ENCODE peak calls at places on chromosomes 13 and 19, in seven cellular contexts. L is right cardiac atrium; E is GM04504; R is ELR; T is left ventricle myocardium superior; H is bronchial epithelial cell; J is activated CD4-positive, alpha-beta memory T cell treated with anti-CD3 and anti-CD28 coated beads, Interleukin-2, amount 10 ng/mL, durations not matched to agents 7 days and 5 days. P is an unnamed sample.

GRCh38 chr19:409006-409514 is at the start of gene C2CD4C:
- DNase-seq in L (no peak), E (no peak), R (peak; percentile 29), T (peak; percentile 57), H (no peak), J (no peak), P (no peak)

GRCh38 chr19:57769345-57770131 is at the start of gene ZNF586:
- DNase-seq in L (peak; percentile 94), E (peak; percentile 81), R (peak; percentile 97), T (peak; percentile 93), H (peak; percentile 88), J (peak; percentile 90), P (peak; percentile 78)

GRCh38 chr19:41995959-41996797 is 2.1 kb upstream of the ATP1A3 start:
- DNase-seq in L (no peak), E (no peak), R (peak; percentile 30), T (peak; percentile 10), H (no peak), J (no peak), P (no peak)

GRCh38 chr19:39679056-39679790 is 23.5 kb downstream of the LGALS16 start:
- DNase-seq in L (no peak), E (no peak), R (no peak), T (no peak), H (no peak), J (peak; percentile 53), P (no peak)

GRCh38 chr19:29576761-29577661 is 29.1 kb upstream of the POP4 start:
- DNase-seq in L (no peak), E (no peak), R (peak; percentile 81), T (no peak), H (peak; percentile 14), J (no peak), P (no peak)

GRCh38 chr19:44113784-44114390 is 688 bp downstream of the ZNF225 start:
- DNase-seq in L (no peak), E (no peak), R (peak; percentile 20), T (peak; percentile 24), H (peak; percentile 1), J (no peak), P (no peak)

GRCh38 chr13:94217370-94217769 is 262.1 kb downstream of the DCT start:
- DNase-seq in L (no peak), E (no peak), R (peak; percentile 60), T (no peak), H (no peak), J (no peak), P (no peak)

GRCh38 chr19:38233740-38234251 is 9.8 kb upstream of the DPF1 start:
- DNase-seq in L (peak; percentile 92), E (no peak), R (peak; percentile 79), T (peak; percentile 90), H (peak; percentile 47), J (peak; percentile 84), P (peak; percentile 24)

GRCh38 chr13:109764474-109765292 is 21.7 kb downstream of the IRS2 start:
- DNase-seq in L (peak; percentile 52), E (no peak), R (peak; percentile 38), T (no peak), H (peak; percentile 63), J (peak; percentile 24), P (peak; percentile 53)

GRCh38 chr13:39575641-39576238 is 27.3 kb downstream of the LHFPL6 start:
- DNase-seq in L (no peak), E (no peak), R (no peak), T (peak; percentile 24), H (no peak), J (no peak), P (no peak)

GRCh38 chr13:42055500-42056085 is 7.1 kb downstream of the DGKH start:
- DNase-seq in L (no peak), E (no peak), R (no peak), T (no peak), H (no peak), J (no peak), P (no peak)

GRCh38 chr19:12788682-12789097 is 2.6 kb upstream of the JUNB start:
- DNase-seq in L (peak; percentile 94), E (peak; percentile 54), R (peak; percentile 74), T (peak; percentile 93), H (peak; percentile 67), J (peak; percentile 52), P (no peak)

GRCh38 chr19:342801-343421 is 1.7 kb downstream of the MIER2 start:
- DNase-seq in L (peak; percentile 73), E (peak; percentile 60), R (peak; percentile 95), T (peak; percentile 62), H (peak; percentile 75), J (no peak), P (no peak)

GRCh38 chr19:1263198-1263597 is 5.9 kb upstream of the CIRBP start:
- DNase-seq in L (no peak), E (no peak), R (no peak), T (no peak), H (no peak), J (no peak), P (no peak)

GRCh38 chr19:6501740-6502648 is at the start of gene TUBB4A:
- DNase-seq in L (peak; percentile 63), E (no peak), R (no peak), T (peak; percentile 63), H (no peak), J (peak; percentile 50), P (no peak)

GRCh38 chr13:114044486-114044885 is 70.6 kb upstream of the C13orf46 start:
- DNase-seq in L (peak; percentile 71), E (peak; percentile 54), R (no peak), T (peak; percentile 41), H (no peak), J (no peak), P (no peak)

GRCh38 chr13:99505814-99506269 is 4.6 kb downstream of the TM9SF2 start:
- DNase-seq in L (no peak), E (no peak), R (peak; percentile 65), T (no peak), H (no peak), J (no peak), P (no peak)

GRCh38 chr13:101703838-101704237 is 251.4 kb downstream of the ITGBL1 start:
- DNase-seq in L (no peak), E (no peak), R (no peak), T (no peak), H (no peak), J (no peak), P (no peak)

GRCh38 chr19:36963262-36963661 is 47.1 kb downstream of the ZNF568 start:
- DNase-seq in L (no peak), E (no peak), R (no peak), T (no peak), H (no peak), J (no peak), P (no peak)

GRCh38 chr19:51096473-51097165 is 11.6 kb downstream of the CTU1 start:
- DNase-seq in L (no peak), E (no peak), R (peak; percentile 29), T (no peak), H (no peak), J (no peak), P (no peak)

GRCh38 chr13:64083811-64084210 is 2668.2 kb upstream of the PCDH20 start:
- DNase-seq in L (no peak), E (no peak), R (no peak), T (no peak), H (no peak), J (no peak), P (no peak)

GRCh38 chr19:50569023-50569697 is 925 bp upstream of the LRRC4B start:
- DNase-seq in L (no peak), E (no peak), R (no peak), T (no peak), H (no peak), J (no peak), P (no peak)

GRCh38 chr13:41541142-41541938 is 84.0 kb downstream of the RGCC start:
- DNase-seq in L (no peak), E (no peak), R (no peak), T (no peak), H (no peak), J (no peak), P (no peak)

GRCh38 chr19:21947775-21948174 is 63.0 kb downstream of the ZNF208 start:
- DNase-seq in L (no peak), E (no peak), R (peak; percentile 13), T (no peak), H (no peak), J (no peak), P (no peak)

GRCh38 chr13:47175172-47175806 is 278.4 kb upstream of the HTR2A start:
- DNase-seq in L (no peak), E (peak; percentile 60), R (peak; percentile 91), T (no peak), H (peak; percentile 68), J (no peak), P (no peak)

GRCh38 chr13:35840991-35841604 is 290.1 kb downstream of the DCLK1 start:
- DNase-seq in L (no peak), E (no peak), R (no peak), T (no peak), H (no peak), J (no peak), P (peak; percentile 5)

GRCh38 chr19:57642396-57643046 is 9.6 kb downstream of the ZNF211 start:
- DNase-seq in L (no peak), E (no peak), R (no peak), T (no peak), H (peak; percentile 93), J (no peak), P (no peak)

GRCh38 chr19:49017041-49017665 is at the start of gene LHB:
- DNase-seq in L (no peak), E (no peak), R (no peak), T (no peak), H (no peak), J (no peak), P (no peak)

GRCh38 chr13:25874907-25875306 is 176.9 kb downstream of the SHISA2 start:
- DNase-seq in L (no peak), E (no peak), R (no peak), T (no peak), H (no peak), J (peak; percentile 64), P (no peak)

GRCh38 chr13:27924529-27925141 is 4.8 kb downstream of the PDX1 start:
- DNase-seq in L (no peak), E (no peak), R (no peak), T (no peak), H (no peak), J (no peak), P (no peak)

GRCh38 chr13:113565526-113566226 is 18.9 kb upstream of the TFDP1 start:
- DNase-seq in L (no peak), E (no peak), R (no peak), T (no peak), H (no peak), J (peak; percentile 6), P (no peak)

GRCh38 chr13:59898066-59898465 is 265.7 kb downstream of the DIAPH3 start:
- DNase-seq in L (no peak), E (no peak), R (no peak), T (no peak), H (no peak), J (no peak), P (no peak)

GRCh38 chr19:39969681-39970423 is 1.1 kb upstream of the PSMC4 start:
- DNase-seq in L (no peak), E (no peak), R (no peak), T (no peak), H (no peak), J (peak; percentile 39), P (no peak)

GRCh38 chr13:95209109-95209508 is 92.1 kb downstream of the ABCC4 start:
- DNase-seq in L (no peak), E (no peak), R (no peak), T (no peak), H (no peak), J (no peak), P (no peak)

GRCh38 chr13:71055047-71055446 is 812.0 kb downstream of the DACH1 start:
- DNase-seq in L (no peak), E (no peak), R (no peak), T (no peak), H (no peak), J (no peak), P (no peak)

GRCh38 chr13:110575322-110576069 is 14.0 kb upstream of the RAB20 start:
- DNase-seq in L (no peak), E (no peak), R (peak; percentile 48), T (peak; percentile 43), H (no peak), J (peak; percentile 42), P (no peak)

P was measured in NCI-H2107.